ENCODE peak calls at places on chromosomes 12 and 14, in eight cellular contexts. N is GM10248, O is D341Med, Q is kidney glomerular epithelial cell, F is AG04450, X is KBM-7, M is astrocyte of the spinal cord, C is COR-L47. A is an unnamed sample.

GRCh38 chr14:94469261-94469660 is 6.7 kb downstream of the SERPINA9 start:
- DNase-seq in C (no peak), N (no peak), Q (no peak), F (no peak), X (no peak), M (no peak), O (no peak), A (no peak)

GRCh38 chr14:24282736-24283135 is 11.3 kb upstream of the RABGGTA start:
- DNase-seq in M (no peak), N (no peak), Q (no peak), C (no peak), X (no peak), O (no peak), F (no peak), A (no peak)

GRCh38 chr14:67444395-67444794 is 32.4 kb upstream of the PLEK2 start:
- DNase-seq in M (no peak), X (no peak), Q (no peak), O (no peak), C (no peak), F (no peak), N (no peak), A (no peak)

GRCh38 chr14:77986808-77987207 is 183.4 kb upstream of the NRXN3 start:
- DNase-seq in F (no peak), Q (no peak), O (no peak), N (no peak), C (no peak), M (peak), X (no peak), A (no peak)

GRCh38 chr12:51482808-51483532 is 58.3 kb downstream of the SLC4A8 start:
- DNase-seq in N (peak), F (no peak), Q (no peak), O (no peak), C (no peak), M (no peak), X (no peak), A (no peak)

GRCh38 chr14:50524731-50525510 is 7.4 kb downstream of the MAP4K5 start:
- DNase-seq in X (peak), O (no peak), C (no peak), M (no peak), N (no peak), Q (no peak), F (no peak), A (no peak)

GRCh38 chr14:33676135-33676566 is 274.7 kb downstream of the EGLN3 start:
- DNase-seq in F (no peak), X (peak), O (peak), M (peak), N (no peak), Q (peak), C (peak), A (peak)

GRCh38 chr14:77565289-77566081 is 51.0 kb downstream of the SPTLC2 start:
- DNase-seq in N (peak), M (no peak), O (no peak), X (no peak), C (no peak), F (no peak), Q (peak), A (no peak)

GRCh38 chr12:84874125-84874824 is 38.3 kb downstream of the SLC6A15 start:
- DNase-seq in O (peak), C (peak), M (peak), Q (peak), X (peak), F (peak), N (peak), A (no peak)

GRCh38 chr14:65361920-65362319 is 50.6 kb upstream of the FUT8 start:
- DNase-seq in O (no peak), M (peak), C (no peak), Q (no peak), F (peak), X (no peak), N (no peak), A (no peak)

GRCh38 chr12:63930971-63931370 is 86.5 kb downstream of the SRGAP1 start:
- DNase-seq in M (peak), X (no peak), C (no peak), F (no peak), N (no peak), Q (no peak), O (no peak), A (no peak)

GRCh38 chr12:34401659-34402227 is 379.4 kb downstream of the ALG10 start:
- DNase-seq in F (no peak), O (peak), N (peak), C (no peak), Q (no peak), M (no peak), X (no peak), A (no peak)

GRCh38 chr14:73269729-73270651 is 32.7 kb downstream of the PAPLN start:
- DNase-seq in Q (no peak), O (peak), X (no peak), M (peak), N (peak), F (no peak), C (no peak), A (no peak)

GRCh38 chr14:44833376-44833775 is 128.4 kb downstream of the KLHL28 start:
- DNase-seq in M (peak), F (no peak), N (no peak), X (no peak), Q (peak), O (no peak), C (no peak), A (no peak)

GRCh38 chr12:54379401-54380201 is 4.9 kb downstream of the ZNF385A start:
- DNase-seq in Q (peak), X (peak), C (peak), M (peak), F (peak), N (peak), O (peak), A (no peak)

GRCh38 chr14:95519699-95520098 is 3.2 kb upstream of the SYNE3 start:
- DNase-seq in F (no peak), N (no peak), Q (no peak), M (peak), X (peak), C (no peak), O (no peak), A (no peak)

GRCh38 chr12:100793182-100793581 is 1.4 kb upstream of the ANO4 start:
- DNase-seq in M (peak), C (no peak), X (no peak), N (no peak), O (no peak), Q (peak), F (no peak), A (no peak)

GRCh38 chr12:54033980-54034783 is 1.3 kb downstream of the HOXC5 start:
- DNase-seq in N (no peak), C (no peak), O (no peak), X (no peak), M (peak), F (no peak), Q (no peak), A (no peak)

GRCh38 chr14:39291739-39292138 is 58.0 kb downstream of the MIA2 start:
- DNase-seq in X (no peak), F (no peak), N (no peak), O (no peak), M (no peak), Q (no peak), C (no peak), A (no peak)

GRCh38 chr12:123388218-123388947 is 4.5 kb downstream of the KMT5A start:
- DNase-seq in Q (peak), X (peak), O (peak), M (peak), N (peak), C (peak), F (no peak), A (no peak)

GRCh38 chr12:124797321-124797720 is 66.3 kb downstream of the SCARB1 start:
- DNase-seq in X (no peak), F (no peak), M (no peak), C (no peak), O (no peak), Q (no peak), N (no peak), A (no peak)

GRCh38 chr12:115570271-115570777 is 707.2 kb downstream of the MED13L start:
- DNase-seq in C (no peak), Q (no peak), N (no peak), X (no peak), F (peak), M (peak), O (no peak), A (no peak)

GRCh38 chr12:62971769-62972525 is 37.0 kb upstream of the PPM1H start:
- DNase-seq in F (no peak), X (no peak), M (no peak), C (peak), Q (no peak), N (no peak), O (no peak), A (no peak)

GRCh38 chr12:25264015-25264582 is 13.4 kb upstream of the KRAS start:
- DNase-seq in Q (no peak), O (no peak), F (no peak), X (no peak), N (no peak), C (no peak), M (no peak), A (no peak)

GRCh38 chr12:55930771-55931316 is at the start of gene DGKA:
- DNase-seq in N (peak), O (peak), Q (peak), F (peak), X (peak), C (peak), M (peak), A (no peak)

GRCh38 chr14:21262410-21262809 is 6.8 kb downstream of the HNRNPC start:
- DNase-seq in Q (no peak), O (no peak), M (no peak), X (no peak), C (no peak), N (no peak), F (no peak), A (no peak)